ENCODE peak calls at places on chromosomes 5 and 9, in four cellular contexts. T is stimulated activated CD8-positive, alpha-beta memory T cell treated with anti-CD3 and anti-CD28 coated beads, Interleukin-15, amount 100 ng/mL, for 24 hours; I is activated gamma-delta T cell treated with anti-CD3 and anti-CD28 coated beads, Interleukin-2, amount 50 U/mL, for 16 hours; G is naive thymus-derived CD8-positive, alpha-beta T cell. N is an unnamed sample.

GRCh38 chr9:135376511-135377173 is 102.9 kb upstream of the PPP1R26 start:
- DNase-seq in T (no peak), I (no peak), G (no peak), N (no peak)

GRCh38 chr5:98791928-98792580 is 18.6 kb downstream of the RGMB start:
- DNase-seq in T (no peak), I (no peak), G (no peak), N (no peak)

GRCh38 chr5:142925795-142926194 is 155.6 kb downstream of the ARHGAP26 start:
- DNase-seq in T (no peak), I (no peak), G (no peak), N (no peak)

GRCh38 chr5:72711361-72711760 is 105.1 kb upstream of the TNPO1 start:
- DNase-seq in T (no peak), I (no peak), G (no peak), N (no peak)

GRCh38 chr5:73592546-73592945 is 27.0 kb downstream of the UTP15 start:
- DNase-seq in T (no peak), I (no peak), G (no peak), N (no peak)

GRCh38 chr5:16952968-16953671 is 17.0 kb upstream of the MYO10 start:
- DNase-seq in T (no peak), I (no peak), G (no peak), N (no peak)

GRCh38 chr5:118115791-118116190 is 872.6 kb downstream of the DTWD2 start:
- DNase-seq in T (no peak), I (no peak), G (no peak), N (no peak)

GRCh38 chr9:35566417-35566816 is 38.6 kb upstream of the TESK1 start:
- DNase-seq in T (no peak), I (no peak), G (no peak), N (no peak)

GRCh38 chr9:7791364-7791763 is 8.2 kb downstream of the DMAC1 start:
- DNase-seq in T (no peak), I (no peak), G (no peak), N (no peak)

GRCh38 chr5:14842117-14842516 is 29.5 kb downstream of the ANKH start:
- DNase-seq in T (no peak), I (no peak), G (no peak), N (no peak)

GRCh38 chr9:13529321-13530104 is 250.0 kb upstream of the MPDZ start:
- DNase-seq in T (no peak), I (no peak), G (no peak), N (no peak)

GRCh38 chr5:133144245-133144981 is 92.6 kb downstream of the HSPA4 start:
- DNase-seq in T (no peak), I (no peak), G (no peak), N (no peak)

GRCh38 chr5:150069619-150070276 is 16.6 kb downstream of the CSF1R start:
- DNase-seq in T (no peak), I (no peak), G (peak; percentile 41), N (no peak)

GRCh38 chr9:13942695-13943094 is 371.2 kb downstream of the NFIB start:
- DNase-seq in T (no peak), I (no peak), G (no peak), N (no peak)

GRCh38 chr9:1878817-1879216 is 136.3 kb upstream of the SMARCA2 start:
- DNase-seq in T (no peak), I (no peak), G (no peak), N (peak; percentile 3)

GRCh38 chr9:112308576-112308975 is 24.8 kb downstream of the PTBP3 start:
- DNase-seq in T (no peak), I (no peak), G (no peak), N (no peak)

GRCh38 chr5:14100281-14100680 is 42.9 kb upstream of the TRIO start:
- DNase-seq in T (no peak), I (no peak), G (no peak), N (no peak)

GRCh38 chr5:164504141-164504772 is 998.8 kb downstream of the MAT2B start:
- DNase-seq in T (no peak), I (no peak), G (no peak), N (peak; percentile 52)

GRCh38 chr9:20197976-20198685 is 409.3 kb upstream of the SLC24A2 start:
- DNase-seq in T (no peak), I (no peak), G (no peak), N (no peak)